ENCODE peak calls at places on chromosomes 5 and 9, in nine cellular contexts. One of them, this sample, is unnamed.

GRCh38 chr5:154370730-154371334 is 75.0 kb upstream of the SAP30L start:
- DNase-seq in stimulated activated CD4-positive, alpha-beta T cell treated with anti-CD3 and anti-CD28 coated beads, Interleukin-15, amount 100 ng/mL, for 1 hour: no peak
- DNase-seq in WTC11: no peak
- DNase-seq in GM13977: no peak
- DNase-seq in NT2/D1: no peak
- DNase-seq in mesendoderm: no peak
- DNase-seq in stimulated activated CD8-positive, alpha-beta memory T cell treated with anti-CD3 and anti-CD28 coated beads, Interleukin-4, amount 100 ng/mL, for 1 hour: no peak
- DNase-seq in A549: no peak
- DNase-seq in EL: no peak
- DNase-seq in this sample: no peak

GRCh38 chr5:74953961-74954720 is 88.0 kb upstream of the FAM169A start:
- DNase-seq in stimulated activated CD4-positive, alpha-beta T cell treated with anti-CD3 and anti-CD28 coated beads, Interleukin-15, amount 100 ng/mL, for 1 hour: no peak
- DNase-seq in A549: no peak
- DNase-seq in WTC11: no peak
- DNase-seq in NT2/D1: no peak
- DNase-seq in mesendoderm: no peak
- DNase-seq in EL: peak; percentile 88
- DNase-seq in stimulated activated CD8-positive, alpha-beta memory T cell treated with anti-CD3 and anti-CD28 coated beads, Interleukin-4, amount 100 ng/mL, for 1 hour: no peak
- DNase-seq in GM13977: peak; percentile 23
- DNase-seq in this sample: no peak

GRCh38 chr5:112640495-112640894 is 97.2 kb upstream of the APC start:
- DNase-seq in NT2/D1: no peak
- DNase-seq in GM13977: no peak
- DNase-seq in WTC11: no peak
- DNase-seq in A549: no peak
- DNase-seq in mesendoderm: no peak
- DNase-seq in EL: no peak
- DNase-seq in stimulated activated CD8-positive, alpha-beta memory T cell treated with anti-CD3 and anti-CD28 coated beads, Interleukin-4, amount 100 ng/mL, for 1 hour: no peak
- DNase-seq in stimulated activated CD4-positive, alpha-beta T cell treated with anti-CD3 and anti-CD28 coated beads, Interleukin-15, amount 100 ng/mL, for 1 hour: no peak
- DNase-seq in this sample: no peak

GRCh38 chr5:138789771-138790242 is 36.6 kb downstream of the CTNNA1 start:
- DNase-seq in EL: peak; percentile 53
- DNase-seq in WTC11: peak; percentile 15
- DNase-seq in stimulated activated CD4-positive, alpha-beta T cell treated with anti-CD3 and anti-CD28 coated beads, Interleukin-15, amount 100 ng/mL, for 1 hour: no peak
- DNase-seq in mesendoderm: peak; percentile 68
- DNase-seq in stimulated activated CD8-positive, alpha-beta memory T cell treated with anti-CD3 and anti-CD28 coated beads, Interleukin-4, amount 100 ng/mL, for 1 hour: no peak
- DNase-seq in NT2/D1: peak; percentile 11
- DNase-seq in GM13977: peak; percentile 58
- DNase-seq in A549: peak; percentile 48
- DNase-seq in this sample: peak; percentile 62

GRCh38 chr9:135674977-135675376 is 11.9 kb downstream of the LCN9 start:
- DNase-seq in stimulated activated CD8-positive, alpha-beta memory T cell treated with anti-CD3 and anti-CD28 coated beads, Interleukin-4, amount 100 ng/mL, for 1 hour: no peak
- DNase-seq in GM13977: no peak
- DNase-seq in EL: no peak
- DNase-seq in A549: no peak
- DNase-seq in NT2/D1: no peak
- DNase-seq in stimulated activated CD4-positive, alpha-beta T cell treated with anti-CD3 and anti-CD28 coated beads, Interleukin-15, amount 100 ng/mL, for 1 hour: no peak
- DNase-seq in mesendoderm: no peak
- DNase-seq in WTC11: no peak
- DNase-seq in this sample: no peak

GRCh38 chr5:2695200-2695891 is 56.1 kb downstream of the IRX2 start:
- DNase-seq in stimulated activated CD8-positive, alpha-beta memory T cell treated with anti-CD3 and anti-CD28 coated beads, Interleukin-4, amount 100 ng/mL, for 1 hour: no peak
- DNase-seq in WTC11: no peak
- DNase-seq in NT2/D1: no peak
- DNase-seq in stimulated activated CD4-positive, alpha-beta T cell treated with anti-CD3 and anti-CD28 coated beads, Interleukin-15, amount 100 ng/mL, for 1 hour: no peak
- DNase-seq in mesendoderm: no peak
- DNase-seq in GM13977: no peak
- DNase-seq in A549: no peak
- DNase-seq in EL: no peak
- DNase-seq in this sample: no peak

GRCh38 chr5:73119492-73120157 is 750 bp upstream of the TMEM171 start:
- DNase-seq in NT2/D1: no peak
- DNase-seq in mesendoderm: peak; percentile 40
- DNase-seq in GM13977: no peak
- DNase-seq in stimulated activated CD4-positive, alpha-beta T cell treated with anti-CD3 and anti-CD28 coated beads, Interleukin-15, amount 100 ng/mL, for 1 hour: no peak
- DNase-seq in A549: peak; percentile 9
- DNase-seq in stimulated activated CD8-positive, alpha-beta memory T cell treated with anti-CD3 and anti-CD28 coated beads, Interleukin-4, amount 100 ng/mL, for 1 hour: no peak
- DNase-seq in EL: no peak
- DNase-seq in WTC11: peak; percentile 52
- DNase-seq in this sample: no peak

GRCh38 chr5:1638658-1639400 is 115.1 kb upstream of the LPCAT1 start:
- DNase-seq in A549: no peak
- DNase-seq in stimulated activated CD8-positive, alpha-beta memory T cell treated with anti-CD3 and anti-CD28 coated beads, Interleukin-4, amount 100 ng/mL, for 1 hour: no peak
- DNase-seq in mesendoderm: no peak
- DNase-seq in WTC11: no peak
- DNase-seq in stimulated activated CD4-positive, alpha-beta T cell treated with anti-CD3 and anti-CD28 coated beads, Interleukin-15, amount 100 ng/mL, for 1 hour: no peak
- DNase-seq in GM13977: no peak
- DNase-seq in EL: no peak
- DNase-seq in NT2/D1: no peak
- DNase-seq in this sample: no peak

GRCh38 chr5:108143581-108143980 is 238.3 kb downstream of the FBXL17 start:
- DNase-seq in stimulated activated CD8-positive, alpha-beta memory T cell treated with anti-CD3 and anti-CD28 coated beads, Interleukin-4, amount 100 ng/mL, for 1 hour: no peak
- DNase-seq in stimulated activated CD4-positive, alpha-beta T cell treated with anti-CD3 and anti-CD28 coated beads, Interleukin-15, amount 100 ng/mL, for 1 hour: no peak
- DNase-seq in mesendoderm: peak; percentile 62
- DNase-seq in EL: peak; percentile 18
- DNase-seq in WTC11: no peak
- DNase-seq in A549: peak; percentile 10
- DNase-seq in GM13977: no peak
- DNase-seq in NT2/D1: no peak
- DNase-seq in this sample: no peak